ENCODE peak calls at places on chromosomes 4 and X, in nine cellular contexts. A is upper lobe of right lung, K is fibroblast of the aortic adventitia, I is type B pancreatic cell, S is epithelial cell of esophagus, O is WTC11, G is tibial nerve, C is tibial artery, X is endothelial cell. V is an unnamed sample.

GRCh38 chr4:124070688-124071484 is 641.6 kb downstream of the ANKRD50 start:
- DNase-seq in X (no peak), G (no peak), A (no peak), O (no peak), I (no peak), S (no peak), C (no peak), K (no peak), V (no peak)

GRCh38 chr4:103478729-103479128 is 241.1 kb downstream of the TACR3 start:
- DNase-seq in S (no peak), A (no peak), I (no peak), X (no peak), C (no peak), K (peak), O (no peak), G (no peak), V (no peak)

GRCh38 chr4:109588176-109588575 is 28.1 kb downstream of the MCUB start:
- DNase-seq in S (peak), X (no peak), K (no peak), A (no peak), I (no peak), O (no peak), C (no peak), G (no peak), V (no peak)

GRCh38 chrX:13340182-13340791 is 20.4 kb upstream of the ATXN3L start:
- DNase-seq in A (no peak), K (peak), O (no peak), I (no peak), G (no peak), S (peak), X (no peak), C (no peak), V (no peak)

GRCh38 chr4:177047851-177048174 is 255.1 kb upstream of the VEGFC start:
- DNase-seq in A (no peak), C (no peak), I (no peak), X (no peak), O (no peak), K (peak), G (no peak), S (no peak), V (no peak)

GRCh38 chrX:113124693-113125092 is 284.1 kb upstream of the AMOT start:
- DNase-seq in S (no peak), I (no peak), O (no peak), K (no peak), X (no peak), G (no peak), C (no peak), A (no peak), V (no peak)

GRCh38 chr4:83738895-83739294 is 203.0 kb downstream of the GPAT3 start:
- DNase-seq in C (no peak), A (no peak), O (no peak), S (no peak), G (no peak), X (no peak), K (no peak), I (no peak), V (no peak)

GRCh38 chrX:24877854-24878650 is 137.7 kb downstream of the ARX start:
- DNase-seq in I (no peak), C (no peak), X (no peak), G (no peak), O (no peak), K (no peak), A (no peak), S (no peak), V (no peak)

GRCh38 chrX:6965729-6966128 is 181.8 kb upstream of the STS start:
- DNase-seq in C (no peak), X (no peak), S (no peak), I (no peak), O (no peak), K (no peak), A (no peak), G (no peak), V (no peak)

GRCh38 chrX:100625985-100626491 is 10.6 kb downstream of the TSPAN6 start:
- DNase-seq in C (no peak), I (no peak), O (no peak), X (no peak), A (no peak), G (no peak), S (no peak), K (no peak), V (no peak)

GRCh38 chrX:49282647-49283011 is 13.0 kb downstream of the PPP1R3F start:
- DNase-seq in G (no peak), A (no peak), X (no peak), I (no peak), O (peak), S (peak), K (peak), C (no peak), V (no peak)

GRCh38 chr4:73021634-73022033 is 47.9 kb downstream of the COX18 start:
- DNase-seq in C (no peak), O (no peak), A (no peak), K (peak), X (no peak), I (no peak), S (peak), G (no peak), V (no peak)

GRCh38 chr4:37675587-37676290 is 10.4 kb downstream of the RELL1 start:
- DNase-seq in S (peak), X (no peak), A (no peak), C (no peak), O (no peak), I (no peak), G (no peak), K (no peak), V (no peak)

GRCh38 chr4:147645099-147645498 is 27.9 kb downstream of the TMEM184C start:
- DNase-seq in S (no peak), I (no peak), G (no peak), A (no peak), K (no peak), X (no peak), C (no peak), O (no peak), V (no peak)

GRCh38 chrX:10542549-10542948 is 77.8 kb downstream of the MID1 start:
- DNase-seq in C (no peak), S (no peak), A (no peak), G (no peak), I (no peak), X (no peak), O (no peak), K (no peak), V (no peak)

GRCh38 chr4:169723207-169723606 is 34.5 kb downstream of the HPF1 start:
- DNase-seq in K (no peak), C (no peak), G (no peak), I (no peak), S (peak), A (no peak), X (no peak), O (no peak), V (no peak)
- TF ChIP-seq CTCF in K (no peak), C (no peak), G (no peak), I (no peak), S (no peak), A (peak), X (no peak), O (no peak), V (no peak)

GRCh38 chrX:130287071-130287770 is 18.5 kb upstream of the ZNF280C start:
- DNase-seq in I (no peak), S (no peak), X (no peak), C (no peak), A (no peak), O (no peak), K (no peak), G (no peak), V (no peak)

GRCh38 chrX:130282151-130282550 is 13.5 kb upstream of the ZNF280C start:
- DNase-seq in X (no peak), O (no peak), I (no peak), S (peak), C (no peak), K (no peak), A (no peak), G (no peak), V (no peak)

GRCh38 chrX:130280901-130281300 is 12.2 kb upstream of the ZNF280C start:
- DNase-seq in X (no peak), A (no peak), O (no peak), I (no peak), S (no peak), C (no peak), K (no peak), G (no peak), V (no peak)

GRCh38 chrX:130285710-130286109 is 17.0 kb upstream of the ZNF280C start:
- DNase-seq in G (no peak), S (peak), C (no peak), A (no peak), K (no peak), X (no peak), I (no peak), O (no peak), V (no peak)

DNA sequence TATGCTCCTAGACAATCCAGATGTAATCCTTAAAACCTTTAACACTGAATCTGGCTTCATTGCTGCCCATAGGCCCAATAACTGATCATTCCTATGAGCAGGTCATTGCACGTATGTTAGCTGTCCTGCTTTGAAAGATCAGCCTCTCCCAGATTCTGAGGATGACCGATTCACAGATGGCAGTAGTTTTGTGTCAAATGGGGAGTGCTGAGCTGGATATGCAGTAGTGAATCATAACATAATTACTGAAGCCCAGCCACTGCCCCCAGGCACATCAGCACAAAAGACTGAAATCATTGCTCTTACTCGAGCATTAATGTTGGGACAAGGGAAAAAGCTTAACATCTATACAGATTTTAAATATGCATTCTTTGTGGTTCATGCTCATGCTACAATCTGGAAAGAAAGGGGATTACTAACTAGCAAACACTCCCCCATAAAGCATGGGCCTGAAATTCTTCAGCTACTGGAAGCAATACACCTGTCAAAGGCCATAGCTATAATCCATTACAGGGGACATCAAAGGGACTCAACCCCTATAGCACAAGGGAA is 16.4 kb upstream of the ZNF280C start:
- DNase-seq in G (no peak), X (no peak), O (no peak), C (no peak), A (no peak), K (no peak), I (no peak), S (peak), V (no peak)
- TF ChIP-seq CTCF in G (no peak), X (no peak), O (no peak), C (no peak), A (no peak), K (no peak), I (no peak), S (no peak), V (no peak)

GRCh38 chrX:65866762-65867161 is 173.1 kb downstream of the VSIG4 start:
- DNase-seq in G (no peak), S (no peak), C (no peak), I (no peak), O (no peak), A (no peak), X (no peak), K (no peak), V (no peak)

GRCh38 chrX:65866146-65866545 is 173.7 kb downstream of the VSIG4 start:
- DNase-seq in C (no peak), A (no peak), O (no peak), G (no peak), K (no peak), S (peak), I (no peak), X (no peak), V (no peak)

GRCh38 chrX:65874110-65874509 is 165.8 kb downstream of the VSIG4 start:
- DNase-seq in X (no peak), K (no peak), O (no peak), I (no peak), G (no peak), A (no peak), S (no peak), C (no peak), V (no peak)

GRCh38 chrX:65874765-65875164 is 165.1 kb downstream of the VSIG4 start:
- DNase-seq in S (peak), C (no peak), G (no peak), A (no peak), O (no peak), X (no peak), K (no peak), I (no peak), V (no peak)

DNA sequence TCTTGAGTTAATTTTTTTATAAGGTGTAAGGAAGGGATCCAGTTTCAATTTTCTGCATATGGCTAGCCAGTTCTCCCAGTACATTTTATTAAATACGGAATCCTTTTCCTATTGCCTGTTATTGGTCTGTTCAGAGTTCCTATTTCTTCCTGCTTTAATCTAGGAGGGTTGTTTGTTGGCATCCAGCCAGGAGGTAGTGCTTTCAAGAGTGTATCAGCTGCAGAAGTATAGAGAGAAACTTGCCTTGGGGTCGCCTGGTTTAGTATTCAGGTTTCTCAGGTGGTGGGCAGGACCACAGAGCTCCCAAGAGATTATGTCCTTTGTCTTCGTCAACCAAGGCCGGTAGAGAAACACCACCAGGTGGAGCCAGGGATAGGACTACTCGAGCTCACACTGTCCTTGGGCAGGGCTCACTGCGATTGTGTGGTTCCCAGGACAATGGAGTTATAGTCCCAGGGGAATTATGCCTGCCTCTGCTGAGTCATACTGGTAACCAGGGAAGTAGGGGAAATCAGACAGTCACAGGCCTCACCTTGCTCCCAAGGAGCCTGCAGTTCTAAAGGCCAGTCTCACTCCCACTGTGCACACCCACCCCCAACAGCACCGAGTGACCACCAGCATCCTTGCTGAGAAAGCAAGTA is 168.1 kb downstream of the VSIG4 start:
- DNase-seq in S (peak), A (no peak), C (no peak), K (peak), O (peak), G (no peak), X (peak), I (no peak), V (no peak)
- TF ChIP-seq CTCF in S (peak), A (no peak), C (no peak), K (no peak), O (no peak), G (no peak), X (no peak), I (no peak), V (no peak)

GRCh38 chr4:21512351-21512750 is 436.2 kb downstream of the KCNIP4 start:
- DNase-seq in I (no peak), S (peak), K (peak), O (no peak), A (no peak), G (no peak), X (peak), C (no peak), V (peak)
- TF ChIP-seq CTCF in I (peak), S (peak), K (peak), O (peak), A (peak), G (peak), X (peak), C (no peak), V (peak)

GRCh38 chr4:87849612-87850011 is 16.8 kb downstream of the MEPE start:
- DNase-seq in X (no peak), K (no peak), G (no peak), I (no peak), A (no peak), C (no peak), O (no peak), S (no peak), V (no peak)

GRCh38 chr4:87844476-87844875 is 11.7 kb downstream of the MEPE start:
- DNase-seq in X (no peak), I (no peak), K (peak), G (no peak), S (peak), C (no peak), O (no peak), A (no peak), V (no peak)

GRCh38 chr4:87851332-87851731 is 18.6 kb downstream of the MEPE start:
- DNase-seq in G (peak), S (no peak), C (no peak), A (no peak), K (no peak), X (no peak), I (no peak), O (no peak), V (no peak)

GRCh38 chr4:87851955-87852354 is 19.2 kb downstream of the MEPE start:
- DNase-seq in S (no peak), C (no peak), K (no peak), G (no peak), X (no peak), O (no peak), A (no peak), I (no peak), V (no peak)

GRCh38 chr4:87848622-87849351 is 16.0 kb downstream of the MEPE start:
- DNase-seq in I (no peak), C (peak), G (peak), O (peak), K (peak), A (no peak), S (peak), X (peak), V (peak)
- TF ChIP-seq CTCF in I (peak), C (peak), G (peak), O (peak), K (peak), A (peak), S (peak), X (peak), V (peak)

DNA sequence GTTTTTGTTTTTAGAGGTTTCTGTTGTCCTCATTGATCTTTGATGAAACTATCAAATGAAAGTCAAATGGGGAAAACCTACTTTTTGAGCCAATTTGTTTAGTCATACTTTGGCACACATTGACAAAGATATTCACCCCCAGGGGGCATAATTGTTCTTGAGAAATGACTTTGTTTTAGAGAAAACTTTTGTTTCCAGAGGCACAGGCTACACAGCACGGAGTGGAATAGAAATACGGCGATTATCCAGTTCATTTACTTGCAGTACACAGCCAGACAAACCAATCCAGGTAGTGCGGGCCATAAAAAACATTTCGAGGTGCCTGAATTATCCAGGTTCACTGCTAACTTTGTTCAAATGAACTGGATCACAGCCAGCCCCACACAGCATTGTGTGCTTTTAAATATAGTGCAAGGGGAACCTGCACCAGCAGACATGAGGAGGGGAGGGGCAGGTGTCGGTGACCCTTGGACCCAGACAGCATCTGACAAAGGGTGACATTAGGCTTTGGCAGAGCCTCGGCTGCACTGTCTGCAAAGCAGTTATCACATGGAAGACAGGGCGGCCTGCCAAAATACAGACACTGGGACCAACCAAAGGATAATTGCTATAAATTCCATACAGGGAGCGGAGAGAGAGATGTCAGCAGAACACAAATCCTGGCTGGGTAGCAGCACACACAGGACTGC is 179.6 kb upstream of the NOCT start:
- DNase-seq in I (no peak), O (no peak), K (peak), X (no peak), A (no peak), C (no peak), G (no peak), S (peak), V (no peak)
- TF ChIP-seq CTCF in I (no peak), O (no peak), K (peak), X (no peak), A (no peak), C (no peak), G (no peak), S (no peak), V (no peak)

V was measured in neural crest cell.